ENCODE peak calls at places on chromosomes 6 and 20, in nine cellular contexts. One of them, this sample, is unnamed.

GRCh38 chr6:159116343-159116742 is 52.9 kb upstream of the FNDC1 start:
- DNase-seq in bronchial epithelial cell: no peak
- DNase-seq in A549: no peak
- DNase-seq in mucosa of descending colon: peak
- DNase-seq in breast epithelium: no peak
- DNase-seq in K562: no peak
- DNase-seq in aorta: peak
- DNase-seq in ovary: no peak
- DNase-seq in HFF-Myc: no peak
- DNase-seq in this sample: no peak

GRCh38 chr6:15962449-15962764 is 166.5 kb upstream of the MYLIP start:
- DNase-seq in bronchial epithelial cell: peak
- DNase-seq in A549: no peak
- DNase-seq in mucosa of descending colon: no peak
- DNase-seq in breast epithelium: no peak
- DNase-seq in K562: no peak
- DNase-seq in aorta: no peak
- DNase-seq in ovary: no peak
- DNase-seq in HFF-Myc: peak
- DNase-seq in this sample: no peak

GRCh38 chr20:38383147-38383546 is 36.9 kb downstream of the LBP start:
- DNase-seq in bronchial epithelial cell: no peak
- DNase-seq in A549: no peak
- DNase-seq in mucosa of descending colon: no peak
- DNase-seq in breast epithelium: no peak
- DNase-seq in K562: no peak
- DNase-seq in aorta: no peak
- DNase-seq in ovary: no peak
- DNase-seq in HFF-Myc: no peak
- DNase-seq in this sample: no peak

GRCh38 chr6:19368511-19368910 is 468.7 kb upstream of the ID4 start:
- DNase-seq in bronchial epithelial cell: peak
- DNase-seq in A549: no peak
- DNase-seq in mucosa of descending colon: no peak
- DNase-seq in breast epithelium: no peak
- DNase-seq in K562: no peak
- DNase-seq in aorta: no peak
- DNase-seq in ovary: no peak
- DNase-seq in HFF-Myc: no peak
- DNase-seq in this sample: no peak

GRCh38 chr6:38989064-38989463 is 59.5 kb upstream of the GLP1R start:
- DNase-seq in bronchial epithelial cell: no peak
- DNase-seq in A549: no peak
- DNase-seq in mucosa of descending colon: no peak
- DNase-seq in breast epithelium: no peak
- DNase-seq in K562: no peak
- DNase-seq in aorta: no peak
- DNase-seq in ovary: no peak
- DNase-seq in HFF-Myc: no peak
- DNase-seq in this sample: no peak

GRCh38 chr6:134683783-134684765 is 265.8 kb downstream of the ALDH8A1 start:
- DNase-seq in bronchial epithelial cell: peak
- DNase-seq in A549: no peak
- DNase-seq in mucosa of descending colon: no peak
- DNase-seq in breast epithelium: no peak
- DNase-seq in K562: no peak
- DNase-seq in aorta: no peak
- DNase-seq in ovary: no peak
- DNase-seq in HFF-Myc: no peak
- DNase-seq in this sample: no peak

GRCh38 chr6:124119591-124119990 is 315.9 kb downstream of the NKAIN2 start:
- DNase-seq in bronchial epithelial cell: no peak
- DNase-seq in A549: no peak
- DNase-seq in mucosa of descending colon: no peak
- DNase-seq in breast epithelium: no peak
- DNase-seq in K562: no peak
- DNase-seq in aorta: no peak
- DNase-seq in ovary: no peak
- DNase-seq in HFF-Myc: no peak
- DNase-seq in this sample: no peak

GRCh38 chr6:22766979-22767378 is 197.6 kb downstream of the HDGFL1 start:
- DNase-seq in bronchial epithelial cell: peak
- DNase-seq in A549: peak
- DNase-seq in mucosa of descending colon: no peak
- DNase-seq in breast epithelium: no peak
- DNase-seq in K562: no peak
- DNase-seq in aorta: no peak
- DNase-seq in ovary: no peak
- DNase-seq in HFF-Myc: no peak
- DNase-seq in this sample: no peak

GRCh38 chr6:31358302-31358701 is 1.3 kb upstream of the HLA-B start:
- DNase-seq in bronchial epithelial cell: no peak
- DNase-seq in A549: no peak
- DNase-seq in mucosa of descending colon: no peak
- DNase-seq in breast epithelium: no peak
- DNase-seq in K562: no peak
- DNase-seq in aorta: no peak
- DNase-seq in ovary: no peak
- DNase-seq in HFF-Myc: no peak
- DNase-seq in this sample: peak

GRCh38 chr20:63968136-63968927 is 1.4 kb downstream of the ZNF512B start:
- DNase-seq in bronchial epithelial cell: no peak
- DNase-seq in A549: no peak
- DNase-seq in mucosa of descending colon: peak
- DNase-seq in breast epithelium: no peak
- DNase-seq in K562: no peak
- DNase-seq in aorta: no peak
- DNase-seq in ovary: peak
- DNase-seq in HFF-Myc: no peak
- DNase-seq in this sample: no peak

GRCh38 chr6:126880926-126881325 is 237.5 kb upstream of the RSPO3 start:
- DNase-seq in bronchial epithelial cell: no peak
- DNase-seq in A549: no peak
- DNase-seq in mucosa of descending colon: no peak
- DNase-seq in breast epithelium: no peak
- DNase-seq in K562: no peak
- DNase-seq in aorta: no peak
- DNase-seq in ovary: no peak
- DNase-seq in HFF-Myc: no peak
- DNase-seq in this sample: no peak

GRCh38 chr20:38168791-38169589 is 3.9 kb upstream of the TGM2 start:
- DNase-seq in bronchial epithelial cell: peak
- DNase-seq in A549: peak
- DNase-seq in mucosa of descending colon: peak
- DNase-seq in breast epithelium: no peak
- DNase-seq in K562: no peak
- DNase-seq in aorta: no peak
- DNase-seq in ovary: no peak
- DNase-seq in HFF-Myc: no peak
- DNase-seq in this sample: no peak

GRCh38 chr6:158835616-158836221 is 16.6 kb upstream of the EZR start:
- DNase-seq in bronchial epithelial cell: peak
- DNase-seq in A549: no peak
- DNase-seq in mucosa of descending colon: peak
- DNase-seq in breast epithelium: no peak
- DNase-seq in K562: peak
- DNase-seq in aorta: peak
- DNase-seq in ovary: peak
- DNase-seq in HFF-Myc: no peak
- DNase-seq in this sample: no peak

GRCh38 chr6:149963462-149964242 is at the start of gene ULBP1:
- DNase-seq in bronchial epithelial cell: peak
- DNase-seq in A549: peak
- DNase-seq in mucosa of descending colon: peak
- DNase-seq in breast epithelium: peak
- DNase-seq in K562: peak
- DNase-seq in aorta: peak
- DNase-seq in ovary: peak
- DNase-seq in HFF-Myc: peak
- DNase-seq in this sample: peak

GRCh38 chr6:24484657-24485318 is 4.6 kb downstream of the GPLD1 start:
- DNase-seq in bronchial epithelial cell: peak
- DNase-seq in A549: no peak
- DNase-seq in mucosa of descending colon: no peak
- DNase-seq in breast epithelium: no peak
- DNase-seq in K562: no peak
- DNase-seq in aorta: no peak
- DNase-seq in ovary: no peak
- DNase-seq in HFF-Myc: no peak
- DNase-seq in this sample: no peak

GRCh38 chr20:2879148-2879547 is 5.9 kb downstream of the PTPRA start:
- DNase-seq in bronchial epithelial cell: peak
- DNase-seq in A549: no peak
- DNase-seq in mucosa of descending colon: no peak
- DNase-seq in breast epithelium: no peak
- DNase-seq in K562: no peak
- DNase-seq in aorta: peak
- DNase-seq in ovary: no peak
- DNase-seq in HFF-Myc: peak
- DNase-seq in this sample: no peak

GRCh38 chr6:84263557-84263956 is 36.1 kb upstream of the CEP162 start:
- DNase-seq in bronchial epithelial cell: no peak
- DNase-seq in A549: peak
- DNase-seq in mucosa of descending colon: no peak
- DNase-seq in breast epithelium: no peak
- DNase-seq in K562: no peak
- DNase-seq in aorta: no peak
- DNase-seq in ovary: no peak
- DNase-seq in HFF-Myc: no peak
- DNase-seq in this sample: no peak

GRCh38 chr6:37600287-37600916 is 97.3 kb downstream of the MDGA1 start:
- DNase-seq in bronchial epithelial cell: no peak
- DNase-seq in A549: no peak
- DNase-seq in mucosa of descending colon: no peak
- DNase-seq in breast epithelium: no peak
- DNase-seq in K562: no peak
- DNase-seq in aorta: no peak
- DNase-seq in ovary: no peak
- DNase-seq in HFF-Myc: no peak
- DNase-seq in this sample: no peak

GRCh38 chr20:54266844-54267243 is 59.0 kb downstream of the PFDN4 start:
- DNase-seq in bronchial epithelial cell: no peak
- DNase-seq in A549: no peak
- DNase-seq in mucosa of descending colon: no peak
- DNase-seq in breast epithelium: no peak
- DNase-seq in K562: no peak
- DNase-seq in aorta: no peak
- DNase-seq in ovary: no peak
- DNase-seq in HFF-Myc: no peak
- DNase-seq in this sample: no peak

GRCh38 chr6:128208078-128208477 is 307.2 kb upstream of the THEMIS start:
- DNase-seq in bronchial epithelial cell: peak
- DNase-seq in A549: no peak
- DNase-seq in mucosa of descending colon: no peak
- DNase-seq in breast epithelium: no peak
- DNase-seq in K562: no peak
- DNase-seq in aorta: no peak
- DNase-seq in ovary: no peak
- DNase-seq in HFF-Myc: no peak
- DNase-seq in this sample: no peak

GRCh38 chr6:28643017-28643740 is 117.5 kb downstream of the GPX5 start:
- DNase-seq in bronchial epithelial cell: peak
- DNase-seq in A549: peak
- DNase-seq in mucosa of descending colon: no peak
- DNase-seq in breast epithelium: no peak
- DNase-seq in K562: peak
- DNase-seq in aorta: no peak
- DNase-seq in ovary: no peak
- DNase-seq in HFF-Myc: peak
- DNase-seq in this sample: no peak

GRCh38 chr6:25452027-25452426 is 172.9 kb downstream of the CARMIL1 start:
- DNase-seq in bronchial epithelial cell: no peak
- DNase-seq in A549: no peak
- DNase-seq in mucosa of descending colon: no peak
- DNase-seq in breast epithelium: no peak
- DNase-seq in K562: no peak
- DNase-seq in aorta: no peak
- DNase-seq in ovary: no peak
- DNase-seq in HFF-Myc: no peak
- DNase-seq in this sample: no peak

GRCh38 chr6:108565091-108565766 is 4.5 kb downstream of the FOXO3 start:
- DNase-seq in bronchial epithelial cell: peak
- DNase-seq in A549: no peak
- DNase-seq in mucosa of descending colon: no peak
- DNase-seq in breast epithelium: no peak
- DNase-seq in K562: peak
- DNase-seq in aorta: no peak
- DNase-seq in ovary: no peak
- DNase-seq in HFF-Myc: no peak
- DNase-seq in this sample: no peak
- H3K4me3 ChIP-seq in bronchial epithelial cell: no peak
- H3K4me3 ChIP-seq in A549: no peak
- H3K4me3 ChIP-seq in mucosa of descending colon: no peak
- H3K4me3 ChIP-seq in breast epithelium: peak
- H3K4me3 ChIP-seq in K562: no peak
- H3K4me3 ChIP-seq in aorta: peak
- H3K4me3 ChIP-seq in ovary: no peak
- H3K4me3 ChIP-seq in HFF-Myc: peak
- H3K4me3 ChIP-seq in this sample: peak

DNA sequence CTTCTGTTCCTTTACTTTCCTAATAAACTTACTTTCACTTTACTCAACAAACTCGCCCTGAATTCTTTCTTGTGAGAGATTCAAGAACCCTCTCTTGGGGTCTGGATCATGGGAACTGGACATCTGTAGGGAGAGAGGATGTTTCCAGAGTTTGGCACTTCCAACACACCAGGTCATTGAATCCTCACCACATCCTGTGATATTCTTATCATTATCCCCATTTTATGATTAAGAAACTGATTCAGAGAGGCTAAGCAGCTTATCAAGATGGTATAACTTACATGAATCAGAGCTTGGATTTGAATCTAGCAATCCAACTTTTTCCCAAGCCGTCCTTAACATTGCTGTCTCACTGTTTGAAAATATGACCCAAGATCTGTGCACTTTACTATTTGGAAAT is 15.5 kb downstream of the PPIL6 start:
- DNase-seq in bronchial epithelial cell: peak
- DNase-seq in A549: no peak
- DNase-seq in mucosa of descending colon: no peak
- DNase-seq in breast epithelium: no peak
- DNase-seq in K562: no peak
- DNase-seq in aorta: no peak
- DNase-seq in ovary: no peak
- DNase-seq in HFF-Myc: no peak
- DNase-seq in this sample: no peak
- H3K4me3 ChIP-seq in bronchial epithelial cell: no peak
- H3K4me3 ChIP-seq in A549: no peak
- H3K4me3 ChIP-seq in mucosa of descending colon: no peak
- H3K4me3 ChIP-seq in breast epithelium: no peak
- H3K4me3 ChIP-seq in K562: no peak
- H3K4me3 ChIP-seq in aorta: no peak
- H3K4me3 ChIP-seq in ovary: no peak
- H3K4me3 ChIP-seq in HFF-Myc: no peak
- H3K4me3 ChIP-seq in this sample: no peak

GRCh38 chr6:156167289-156168076 is 609.7 kb upstream of the ARID1B start:
- DNase-seq in bronchial epithelial cell: no peak
- DNase-seq in A549: no peak
- DNase-seq in mucosa of descending colon: no peak
- DNase-seq in breast epithelium: no peak
- DNase-seq in K562: no peak
- DNase-seq in aorta: no peak
- DNase-seq in ovary: peak
- DNase-seq in HFF-Myc: no peak
- DNase-seq in this sample: no peak
- H3K4me3 ChIP-seq in bronchial epithelial cell: no peak
- H3K4me3 ChIP-seq in A549: no peak
- H3K4me3 ChIP-seq in mucosa of descending colon: no peak
- H3K4me3 ChIP-seq in breast epithelium: peak
- H3K4me3 ChIP-seq in K562: no peak
- H3K4me3 ChIP-seq in aorta: peak
- H3K4me3 ChIP-seq in ovary: peak
- H3K4me3 ChIP-seq in HFF-Myc: no peak
- H3K4me3 ChIP-seq in this sample: peak

GRCh38 chr20:11248691-11249178 is 574.9 kb upstream of the JAG1 start:
- DNase-seq in bronchial epithelial cell: no peak
- DNase-seq in A549: no peak
- DNase-seq in mucosa of descending colon: no peak
- DNase-seq in breast epithelium: no peak
- DNase-seq in K562: no peak
- DNase-seq in aorta: no peak
- DNase-seq in ovary: no peak
- DNase-seq in HFF-Myc: no peak
- DNase-seq in this sample: no peak
- H3K4me3 ChIP-seq in bronchial epithelial cell: no peak
- H3K4me3 ChIP-seq in A549: no peak
- H3K4me3 ChIP-seq in mucosa of descending colon: no peak
- H3K4me3 ChIP-seq in breast epithelium: no peak
- H3K4me3 ChIP-seq in K562: no peak
- H3K4me3 ChIP-seq in aorta: no peak
- H3K4me3 ChIP-seq in ovary: no peak
- H3K4me3 ChIP-seq in HFF-Myc: no peak
- H3K4me3 ChIP-seq in this sample: no peak